ENCODE peak calls at places on chromosomes 5 and 9, in five cellular contexts. One of them, this sample, is unnamed.
A peak's percentile ranks its signal among the peaks of the same experiment; 100 is the strongest.

GRCh38 chr5:177982072-177982727 is 13.8 kb downstream of the PROP1 start:
- DNase-seq in activated T-cell treated with anti-CD3 and anti-CD28 coated beads for 4 hours: no peak
- DNase-seq in omental fat pad: no peak
- DNase-seq in NCI-H82: no peak
- DNase-seq in NCI-H774: no peak
- DNase-seq in this sample: peak; percentile 30

GRCh38 chr5:8394965-8395364 is 526.0 kb downstream of the MTRR start:
- DNase-seq in activated T-cell treated with anti-CD3 and anti-CD28 coated beads for 4 hours: no peak
- DNase-seq in omental fat pad: no peak
- DNase-seq in NCI-H82: peak; percentile 13
- DNase-seq in NCI-H774: no peak
- DNase-seq in this sample: peak; percentile 10

GRCh38 chr5:179127136-179128040 is 67.2 kb downstream of the ZNF354C start:
- DNase-seq in activated T-cell treated with anti-CD3 and anti-CD28 coated beads for 4 hours: no peak
- DNase-seq in omental fat pad: no peak
- DNase-seq in NCI-H82: no peak
- DNase-seq in NCI-H774: no peak
- DNase-seq in this sample: no peak

GRCh38 chr9:120890415-120891254 is 13.6 kb upstream of the PHF19 start:
- DNase-seq in activated T-cell treated with anti-CD3 and anti-CD28 coated beads for 4 hours: no peak
- DNase-seq in omental fat pad: no peak
- DNase-seq in NCI-H82: peak; percentile 65
- DNase-seq in NCI-H774: peak; percentile 17
- DNase-seq in this sample: no peak

GRCh38 chr9:34588671-34589370 is 703 bp downstream of the CNTFR start:
- DNase-seq in activated T-cell treated with anti-CD3 and anti-CD28 coated beads for 4 hours: no peak
- DNase-seq in omental fat pad: no peak
- DNase-seq in NCI-H82: peak; percentile 61
- DNase-seq in NCI-H774: no peak
- DNase-seq in this sample: no peak

GRCh38 chr9:128733256-128733655 is 9.3 kb upstream of the ZDHHC12 start:
- DNase-seq in activated T-cell treated with anti-CD3 and anti-CD28 coated beads for 4 hours: no peak
- DNase-seq in omental fat pad: peak; percentile 46
- DNase-seq in NCI-H82: peak; percentile 96
- DNase-seq in NCI-H774: peak; percentile 41
- DNase-seq in this sample: peak; percentile 90

GRCh38 chr5:11588803-11589202 is 315.4 kb downstream of the CTNND2 start:
- DNase-seq in activated T-cell treated with anti-CD3 and anti-CD28 coated beads for 4 hours: no peak
- DNase-seq in omental fat pad: no peak
- DNase-seq in NCI-H82: no peak
- DNase-seq in NCI-H774: no peak
- DNase-seq in this sample: no peak

GRCh38 chr5:82835488-82835887 is 241.7 kb downstream of the TMEM167A start:
- DNase-seq in activated T-cell treated with anti-CD3 and anti-CD28 coated beads for 4 hours: no peak
- DNase-seq in omental fat pad: no peak
- DNase-seq in NCI-H82: no peak
- DNase-seq in NCI-H774: no peak
- DNase-seq in this sample: no peak

This sample was measured in COR-L47.